ENCODE peak calls at places on chromosomes 13 and 19, in five cellular contexts. L, Z, S, G and U are unnamed samples.

GRCh38 chr13:73672492-73672891 is 461.7 kb downstream of the KLF12 start:
- ATAC-seq in L (peak), Z (no peak), S (no peak), G (no peak), U (no peak)

GRCh38 chr13:38783992-38784875 is 97.4 kb downstream of the FREM2 start:
- ATAC-seq in L (no peak), Z (no peak), S (no peak), G (no peak), U (no peak)

GRCh38 chr19:13078897-13079541 is 23.6 kb downstream of the LYL1 start:
- ATAC-seq in L (no peak), Z (no peak), S (no peak), G (peak), U (peak)

GRCh38 chr13:64928704-64929499 is 2301.2 kb downstream of the PCDH9 start:
- ATAC-seq in L (no peak), Z (peak), S (peak), G (no peak), U (no peak)

GRCh38 chr19:53554804-53555203 is 16.9 kb downstream of the ZNF331 start:
- ATAC-seq in L (no peak), Z (no peak), S (no peak), G (no peak), U (peak)

GRCh38 chr13:75334634-75335447 is 147.1 kb downstream of the TBC1D4 start:
- ATAC-seq in L (no peak), Z (no peak), S (no peak), G (no peak), U (no peak)

GRCh38 chr13:51844862-51845573 is at the start of gene TMEM272:
- ATAC-seq in L (peak), Z (peak), S (peak), G (peak), U (peak)

GRCh38 chr19:44692379-44692721 is 6.6 kb upstream of the CEACAM16 start:
- ATAC-seq in L (no peak), Z (no peak), S (peak), G (no peak), U (no peak)

GRCh38 chr19:32649751-32650150 is 25.2 kb downstream of the ANKRD27 start:
- ATAC-seq in L (no peak), Z (no peak), S (no peak), G (no peak), U (no peak)

GRCh38 chr13:28503182-28503980 is 8.5 kb upstream of the FLT1 start:
- ATAC-seq in L (no peak), Z (no peak), S (no peak), G (no peak), U (no peak)

GRCh38 chr13:80040219-80040976 is 300.5 kb downstream of the SPRY2 start:
- ATAC-seq in L (no peak), Z (peak), S (peak), G (no peak), U (peak)

GRCh38 chr19:50460161-50460765 is 16.0 kb upstream of the EMC10 start:
- ATAC-seq in L (peak), Z (peak), S (peak), G (no peak), U (no peak)
- TF ChIP-seq CTCF in L (peak), Z (no peak), S (no peak), G (no peak), U (no peak)

GRCh38 chr19:3375221-3376088 is 9.1 kb downstream of the NFIC start:
- ATAC-seq in L (no peak), Z (no peak), S (no peak), G (peak), U (peak)

GRCh38 chr19:3370728-3371591 is 4.6 kb downstream of the NFIC start:
- ATAC-seq in L (no peak), Z (no peak), S (no peak), G (no peak), U (no peak)

GRCh38 chr19:3372413-3372812 is 6.0 kb downstream of the NFIC start:
- ATAC-seq in L (peak), Z (no peak), S (no peak), G (no peak), U (no peak)

GRCh38 chr19:3374369-3375112 is 8.2 kb downstream of the NFIC start:
- ATAC-seq in L (peak), Z (no peak), S (no peak), G (peak), U (peak)

GRCh38 chr19:3373971-3374368 is 7.6 kb downstream of the NFIC start:
- ATAC-seq in L (no peak), Z (no peak), S (no peak), G (no peak), U (no peak)
- H3K27ac ChIP-seq in L (no peak), Z (no peak), S (no peak), G (peak), U (peak)

GRCh38 chr13:110643768-110644421 is 28.6 kb downstream of the NAXD start:
- ATAC-seq in L (no peak), Z (no peak), S (no peak), G (peak), U (no peak)
- TF ChIP-seq POLR2A in L (no peak), Z (no peak), S (no peak), G (no peak), U (no peak)

DNA sequence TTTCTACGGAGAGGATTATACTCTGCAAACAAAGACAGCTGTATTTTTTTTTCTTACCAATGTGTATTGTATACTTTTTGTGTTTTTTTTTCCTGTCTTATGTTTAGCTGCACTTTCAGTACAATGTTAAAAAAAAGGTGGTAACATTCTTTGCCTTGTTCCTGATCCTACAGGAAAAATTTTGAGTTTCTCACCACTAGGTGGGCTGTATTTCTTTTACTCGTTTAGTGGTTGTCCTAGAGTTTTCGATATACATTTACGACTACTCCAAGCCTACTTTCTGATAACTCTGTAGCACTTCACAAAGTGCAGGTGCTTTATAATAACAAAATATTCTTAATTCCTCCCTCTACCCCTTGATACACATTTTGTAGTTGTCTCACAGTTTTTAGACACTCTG is 652.2 kb downstream of the UQCRFS1 start:
- ATAC-seq in L (no peak), Z (no peak), S (no peak), G (no peak), U (no peak)
- TF ChIP-seq CTCF in L (no peak), Z (no peak), S (no peak), G (no peak), U (no peak)

GRCh38 chr19:49758292-49758691 is 4.8 kb downstream of the TSKS start:
- ATAC-seq in L (peak), Z (peak), S (no peak), G (no peak), U (no peak)

GRCh38 chr19:49764341-49764740 is 1.2 kb upstream of the TSKS start:
- ATAC-seq in L (no peak), Z (no peak), S (no peak), G (no peak), U (no peak)

GRCh38 chr19:49761249-49761624 is 1.9 kb downstream of the TSKS start:
- ATAC-seq in L (no peak), Z (no peak), S (no peak), G (no peak), U (no peak)

GRCh38 chr19:49763230-49763629 is at the start of gene TSKS:
- ATAC-seq in L (no peak), Z (no peak), S (no peak), G (no peak), U (no peak)

GRCh38 chr19:49761625-49762311 is 1.3 kb downstream of the TSKS start:
- ATAC-seq in L (no peak), Z (no peak), S (no peak), G (no peak), U (no peak)
- H3K27ac ChIP-seq in L (no peak), Z (no peak), S (no peak), G (peak), U (no peak)